ENCODE peak calls at places on chromosomes 3 and 15, in seven cellular contexts. W is psoas muscle, S is transverse colon, Q is adrenal gland, V is ovary, C is endothelial cell of umbilical vein, L is astrocyte. P is an unnamed sample. For H3K4me1, the result is how much of the 10 kb centered on the place peaks cover.

GRCh38 chr3:54547846-54548245 is 380.0 kb downstream of the LRTM1 start:
- DNase-seq in W (no peak), S (no peak), Q (no peak), V (no peak), C (no peak), L (no peak), P (no peak)

GRCh38 chr3:161630791-161631190 is 134.2 kb downstream of the OTOL1 start:
- DNase-seq in W (no peak), S (no peak), Q (no peak), V (no peak), C (no peak), L (no peak), P (no peak)

GRCh38 chr15:65431731-65432130 is 9.0 kb upstream of the IGDCC4 start:
- DNase-seq in W (no peak), S (no peak), Q (no peak), V (no peak), C (no peak), L (no peak), P (peak)

GRCh38 chr3:98532709-98533571 is 1.2 kb downstream of the GPR15 start:
- DNase-seq in W (no peak), S (no peak), Q (no peak), V (no peak), C (no peak), L (no peak), P (no peak)

GRCh38 chr15:49290204-49290603 is 120.2 kb downstream of the GALK2 start:
- DNase-seq in W (no peak), S (no peak), Q (no peak), V (no peak), C (no peak), L (no peak), P (no peak)

GRCh38 chr3:169699536-169700050 is 36.1 kb upstream of the MECOM start:
- DNase-seq in W (peak), S (no peak), Q (peak), V (peak), C (peak), L (peak), P (peak)

GRCh38 chr3:148723591-148723990 is 25.9 kb downstream of the AGTR1 start:
- DNase-seq in W (no peak), S (no peak), Q (peak), V (no peak), C (no peak), L (peak), P (no peak)

GRCh38 chr3:82202254-82202653 is 440.8 kb upstream of the GBE1 start:
- DNase-seq in W (no peak), S (no peak), Q (no peak), V (no peak), C (no peak), L (no peak), P (no peak)

GRCh38 chr3:39181408-39182335 is 10.7 kb downstream of the XIRP1 start:
- DNase-seq in W (no peak), S (no peak), Q (no peak), V (no peak), C (no peak), L (no peak), P (no peak)

GRCh38 chr15:67119238-67119846 is 53.9 kb downstream of the SMAD3 start:
- DNase-seq in W (no peak), S (no peak), Q (no peak), V (no peak), C (no peak), L (no peak), P (peak)

GRCh38 chr3:194255252-194256039 is 95.7 kb downstream of the CPN2 start:
- DNase-seq in W (peak), S (peak), Q (peak), V (no peak), C (peak), L (no peak), P (peak)

GRCh38 chr15:27088584-27089232 is 117.7 kb downstream of the GABRG3 start:
- DNase-seq in W (no peak), S (no peak), Q (no peak), V (no peak), C (no peak), L (no peak), P (no peak)

GRCh38 chr15:62241135-62241770 is 76.2 kb upstream of the C2CD4B start:
- DNase-seq in W (no peak), S (peak), Q (no peak), V (no peak), C (peak), L (no peak), P (no peak)

GRCh38 chr15:43948691-43949325 is 122.0 kb downstream of the WDR76 start:
- DNase-seq in W (no peak), S (no peak), Q (no peak), V (no peak), C (no peak), L (peak), P (no peak)

GRCh38 chr3:181722156-181722555 is 10.4 kb downstream of the SOX2 start:
- DNase-seq in W (no peak), S (no peak), Q (no peak), V (no peak), C (no peak), L (no peak), P (no peak)

GRCh38 chr15:31497838-31498237 is 171.2 kb downstream of the KLF13 start:
- DNase-seq in W (no peak), S (no peak), Q (no peak), V (no peak), C (no peak), L (no peak), P (no peak)

GRCh38 chr3:34011171-34012101 is 213.0 kb downstream of the PDCD6IP start:
- DNase-seq in W (no peak), S (no peak), Q (no peak), V (no peak), C (peak), L (peak), P (no peak)

GRCh38 chr3:12990306-12990705 is 82.9 kb downstream of the IQSEC1 start:
- DNase-seq in W (no peak), S (peak), Q (no peak), V (no peak), C (no peak), L (no peak), P (peak)

GRCh38 chr3:127406309-127407025 is 118.6 kb upstream of the PRR20G start:
- DNase-seq in W (no peak), S (peak), Q (no peak), V (peak), C (no peak), L (no peak), P (no peak)

GRCh38 chr3:127679534-127680145 is 6.9 kb downstream of the ABTB1 start:
- DNase-seq in W (peak), S (no peak), Q (peak), V (peak), C (no peak), L (no peak), P (peak)

GRCh38 chr3:36701903-36702374 is 62.4 kb downstream of the DCLK3 start:
- DNase-seq in W (no peak), S (no peak), Q (no peak), V (no peak), C (peak), L (peak), P (no peak)

GRCh38 chr3:42264399-42265058 is 1.5 kb downstream of the CCK start:
- DNase-seq in W (peak), S (peak), Q (no peak), V (no peak), C (no peak), L (no peak), P (no peak)

GRCh38 chr3:161264771-161265343 is 43.7 kb downstream of the NMD3 start:
- DNase-seq in W (no peak), S (no peak), Q (no peak), V (no peak), C (no peak), L (peak), P (no peak)

GRCh38 chr3:135007622-135008021 is 212.6 kb downstream of the EPHB1 start:
- DNase-seq in W (no peak), S (no peak), Q (no peak), V (no peak), C (peak), L (no peak), P (no peak)

GRCh38 chr3:99843590-99844260 is 26.1 kb downstream of the CMSS1 start:
- DNase-seq in W (no peak), S (no peak), Q (no peak), V (peak), C (peak), L (no peak), P (no peak)

GRCh38 chr15:27820232-27820631 is 278.9 kb downstream of the OCA2 start:
- DNase-seq in W (no peak), S (no peak), Q (no peak), V (no peak), C (no peak), L (peak), P (no peak)

GRCh38 chr3:133675631-133676335 is 14.0 kb upstream of the TOPBP1 start:
- DNase-seq in W (no peak), S (no peak), Q (no peak), V (no peak), C (no peak), L (no peak), P (no peak)

DNA sequence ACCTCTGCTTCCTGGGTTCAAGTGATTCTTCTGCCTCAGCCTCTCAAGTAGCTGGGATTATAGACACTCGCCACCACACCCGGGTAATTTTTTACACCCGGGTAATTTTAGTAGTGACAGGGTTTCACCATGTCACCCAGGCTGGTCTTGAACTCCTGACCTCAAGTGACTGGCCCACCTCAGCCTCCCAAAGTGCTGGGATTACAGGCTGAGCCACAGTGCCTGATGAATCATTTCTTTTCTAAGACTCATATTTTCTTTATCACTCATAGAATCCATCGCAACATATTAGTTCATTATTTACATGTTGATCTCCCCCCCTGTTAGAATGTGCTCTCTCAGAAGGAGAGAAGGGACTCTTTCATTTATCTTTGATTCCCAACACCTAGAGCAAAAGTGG is 109.5 kb upstream of the PTPRG start:
- DNase-seq in W (no peak), S (no peak), Q (no peak), V (no peak), C (no peak), L (no peak), P (no peak)
- H3K4me1 ChIP-seq in W (under half), S (under half), Q (under half), V (under half), C (under half), L (under half), P (under half)

DNA sequence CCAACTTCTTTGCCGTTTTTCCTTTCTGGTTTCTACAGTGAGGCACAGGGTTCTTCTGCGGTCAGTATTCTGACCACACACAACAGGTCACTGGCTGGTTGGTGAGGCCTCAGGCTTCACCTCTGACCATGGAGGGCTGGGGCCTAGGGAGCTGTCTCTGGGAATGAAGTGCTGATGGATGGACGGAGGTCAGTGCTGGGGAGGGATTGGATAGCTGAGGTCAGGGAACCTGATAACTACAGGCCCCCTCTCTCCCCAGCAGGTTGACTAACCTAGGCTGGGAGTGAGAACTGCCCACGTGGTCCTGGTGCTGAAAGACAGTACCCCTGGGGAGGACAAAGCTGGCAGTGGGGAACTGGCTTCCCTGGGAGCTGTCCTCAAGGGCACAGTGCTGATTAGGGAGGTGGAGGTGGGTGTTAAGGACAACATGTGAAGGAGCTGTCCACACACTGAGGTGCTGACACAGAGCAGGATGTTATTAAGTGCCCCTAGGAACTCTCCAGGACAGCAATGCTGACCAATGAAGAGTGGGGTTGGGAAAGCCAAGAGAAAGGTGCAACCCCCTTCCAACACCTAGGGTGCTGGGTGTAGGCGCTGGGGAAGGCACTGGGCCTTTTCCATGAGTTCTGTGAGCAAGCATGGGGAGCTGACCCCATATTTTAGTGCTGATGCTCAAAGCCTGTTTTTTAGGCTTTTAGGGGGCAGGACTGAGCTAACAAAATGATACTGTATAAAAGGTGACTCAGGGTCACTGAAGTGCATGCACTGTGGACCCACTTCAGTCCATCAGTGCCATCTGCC is 45.2 kb downstream of the ATP2B2 start:
- DNase-seq in W (peak), S (peak), Q (peak), V (no peak), C (peak), L (peak), P (no peak)
- H3K4me3 ChIP-seq in W (no peak), S (no peak), Q (no peak), V (no peak), C (no peak), L (no peak), P (no peak)

GRCh38 chr15:58171476-58172061 is 33.4 kb downstream of the AQP9 start:
- DNase-seq in W (no peak), S (no peak), Q (no peak), V (no peak), C (no peak), L (no peak), P (no peak)
- H3K27ac ChIP-seq in W (no peak), S (no peak), Q (no peak), V (no peak), C (no peak), L (no peak), P (no peak)

GRCh38 chr15:41562784-41563198 is 3.8 kb downstream of the TYRO3 start:
- DNase-seq in W (no peak), S (no peak), Q (no peak), V (peak), C (no peak), L (peak), P (no peak)
- H3K4me1 ChIP-seq in W (under half), S (under half), Q (under half), V (under half), C (under half), L (under half), P (under half)

GRCh38 chr3:108475220-108475782 is 35.1 kb downstream of the MYH15 start:
- DNase-seq in W (no peak), S (no peak), Q (no peak), V (no peak), C (no peak), L (no peak), P (no peak)

GRCh38 chr3:108479212-108479611 is 31.2 kb downstream of the MYH15 start:
- DNase-seq in W (no peak), S (no peak), Q (no peak), V (no peak), C (no peak), L (no peak), P (no peak)

GRCh38 chr3:108474581-108474980 is 35.8 kb downstream of the MYH15 start:
- DNase-seq in W (no peak), S (no peak), Q (no peak), V (no peak), C (no peak), L (peak), P (no peak)

GRCh38 chr3:108473711-108474110 is 36.7 kb downstream of the MYH15 start:
- DNase-seq in W (no peak), S (no peak), Q (no peak), V (no peak), C (no peak), L (no peak), P (no peak)

DNA sequence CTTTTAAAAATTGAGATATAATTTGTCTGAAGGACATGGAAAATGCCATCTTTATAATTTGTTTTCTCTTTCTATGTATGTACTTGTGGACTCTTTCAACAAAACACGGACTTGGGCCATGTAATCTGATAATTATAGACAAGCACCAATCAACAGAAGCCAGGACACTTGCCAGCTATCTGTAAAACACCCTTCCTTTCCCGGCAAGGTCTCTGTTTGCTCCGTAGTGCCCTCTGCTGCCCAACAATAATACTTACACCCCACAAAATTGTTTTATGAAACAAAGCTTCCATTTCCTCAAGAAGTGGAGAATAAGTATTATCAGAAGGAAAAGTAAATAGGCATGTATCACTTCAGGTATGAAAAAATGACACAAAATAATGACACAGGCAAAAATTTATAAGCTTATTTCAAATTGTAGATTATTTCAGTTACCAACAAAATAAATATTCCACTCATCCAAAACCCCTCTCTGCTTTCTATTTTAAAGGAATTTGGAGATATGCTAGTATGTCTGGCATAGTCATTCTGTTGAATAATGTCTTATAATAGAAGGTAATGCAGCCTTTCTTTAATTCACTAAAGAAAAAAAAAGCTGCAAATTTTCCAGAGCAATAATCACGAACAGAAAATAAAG is 32.8 kb downstream of the MYH15 start:
- DNase-seq in W (no peak), S (peak), Q (peak), V (peak), C (peak), L (peak), P (no peak)
- H3K4me3 ChIP-seq in W (no peak), S (no peak), Q (no peak), V (no peak), C (no peak), L (no peak), P (no peak)

DNA sequence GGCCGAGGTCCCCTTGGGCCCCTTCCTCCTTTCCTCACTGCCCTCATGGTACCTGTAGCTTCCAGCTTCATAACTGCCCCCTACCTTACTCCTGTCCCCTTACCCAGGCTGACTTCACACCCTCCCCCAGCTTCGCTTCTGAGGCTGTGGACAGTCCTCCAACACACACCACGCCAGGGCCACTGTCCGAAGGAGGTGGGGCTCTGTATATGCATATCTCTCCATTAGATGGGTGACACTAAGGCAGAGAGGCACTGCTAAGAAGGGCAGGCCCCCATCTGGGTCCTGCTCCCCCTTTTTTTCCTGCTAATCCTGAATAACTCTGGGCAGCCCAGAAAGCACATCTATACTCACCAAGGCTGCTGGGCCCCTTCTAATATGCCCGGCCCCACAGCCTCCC is 1.0 kb upstream of the COL7A1 start:
- DNase-seq in W (no peak), S (no peak), Q (no peak), V (no peak), C (no peak), L (no peak), P (no peak)
- H3K27ac ChIP-seq in W (peak), S (peak), Q (no peak), V (no peak), C (no peak), L (peak), P (no peak)

DNA sequence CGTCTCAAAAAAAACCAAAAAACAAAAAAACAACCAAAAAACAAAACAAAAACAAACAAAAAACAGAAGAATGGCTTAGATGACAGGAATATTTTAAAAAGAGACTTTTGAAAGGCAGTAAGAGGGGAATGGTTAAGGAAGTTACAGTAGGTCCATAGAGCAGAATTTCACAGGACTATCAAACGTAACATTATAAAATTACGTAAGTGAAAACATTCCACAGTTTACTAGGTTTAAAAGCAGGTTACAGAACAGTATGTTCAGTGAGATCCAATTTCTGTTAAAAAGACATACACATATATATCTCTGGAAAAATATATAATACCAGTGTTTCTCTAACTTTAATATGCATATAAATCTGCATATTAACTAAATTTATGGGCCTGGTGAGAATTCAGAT is 50.2 kb upstream of the MUC13 start:
- DNase-seq in W (no peak), S (no peak), Q (no peak), V (no peak), C (no peak), L (no peak), P (no peak)
- H3K4me1 ChIP-seq in W (under half), S (under half), Q (under half), V (under half), C (under half), L (under half), P (under half)

DNA sequence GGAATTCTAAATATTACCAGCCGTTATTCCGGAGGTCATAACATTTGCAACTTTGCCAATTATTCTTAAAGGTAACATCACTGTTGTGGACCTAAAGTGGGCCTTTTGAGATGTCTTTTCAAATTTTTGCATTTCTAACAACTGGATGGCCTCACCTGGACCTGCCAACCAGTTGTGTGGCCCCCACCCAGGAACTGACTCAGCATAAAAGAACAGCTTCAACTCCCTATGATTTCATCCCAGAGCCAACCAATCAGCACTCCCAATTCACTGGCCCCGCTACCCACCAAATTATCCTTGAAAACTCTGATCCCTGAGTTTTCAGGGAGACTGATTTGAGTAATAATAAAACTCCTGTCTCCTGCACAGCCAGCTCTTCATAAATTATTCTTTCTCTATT is 489.7 kb upstream of the LMCD1 start:
- DNase-seq in W (no peak), S (no peak), Q (no peak), V (no peak), C (no peak), L (no peak), P (no peak)
- H3K4me3 ChIP-seq in W (no peak), S (no peak), Q (no peak), V (no peak), C (no peak), L (no peak), P (no peak)

P was measured in aorta.